ENCODE peak calls at places on chromosomes 6 and 20, in eight cellular contexts. Y is AG09319; Z is stimulated activated naive CD4-positive, alpha-beta T cell; U is Peyer's patch; N is stimulated activated CD4-positive, alpha-beta T cell treated with anti-CD3 and anti-CD28 coated beads, Interleukin-15, amount 100 ng/mL, for 24 hours; J is stimulated activated CD8-positive, alpha-beta memory T cell treated with anti-CD3 and anti-CD28 coated beads, Interleukin-2, amount 100 ng/mL, for 1 hour; O is tibial artery; X is iPS-NIHi11. K is an unnamed sample.
A peak's percentile ranks its signal among the peaks of the same experiment; 100 is the strongest.

GRCh38 chr20:62765432-62766070 is 30.7 kb upstream of the MRGBP start:
- DNase-seq in Y (no peak), Z (no peak), U (no peak), N (no peak), J (no peak), O (no peak), X (no peak), K (no peak)

GRCh38 chr20:39259808-39260207 is 297.7 kb downstream of the DHX35 start:
- DNase-seq in Y (no peak), Z (no peak), U (no peak), N (no peak), J (no peak), O (no peak), X (no peak), K (no peak)

GRCh38 chr20:63627700-63628245 is 872 bp upstream of the GMEB2 start:
- DNase-seq in Y (no peak), Z (no peak), U (no peak), N (no peak), J (no peak), O (no peak), X (no peak), K (no peak)

GRCh38 chr6:169545956-169546355 is 155.9 kb downstream of the WDR27 start:
- DNase-seq in Y (no peak), Z (no peak), U (no peak), N (no peak), J (no peak), O (no peak), X (no peak), K (no peak)

GRCh38 chr20:23225407-23226060 is 125.1 kb upstream of the NXT1 start:
- DNase-seq in Y (peak; percentile 89), Z (no peak), U (no peak), N (no peak), J (no peak), O (peak; percentile 89), X (no peak), K (peak; percentile 84)

GRCh38 chr6:150617062-150617461 is 17.4 kb downstream of the PLEKHG1 start:
- DNase-seq in Y (no peak), Z (no peak), U (no peak), N (no peak), J (no peak), O (no peak), X (no peak), K (no peak)

GRCh38 chr20:22568872-22569344 is 15.5 kb downstream of the FOXA2 start:
- DNase-seq in Y (no peak), Z (no peak), U (no peak), N (no peak), J (no peak), O (no peak), X (no peak), K (no peak)

GRCh38 chr20:37622728-37623127 is 71.1 kb upstream of the CTNNBL1 start:
- DNase-seq in Y (no peak), Z (no peak), U (no peak), N (no peak), J (no peak), O (no peak), X (peak; percentile 33), K (no peak)

GRCh38 chr6:23301546-23301945 is 732.2 kb downstream of the HDGFL1 start:
- DNase-seq in Y (no peak), Z (no peak), U (no peak), N (no peak), J (no peak), O (no peak), X (no peak), K (no peak)

GRCh38 chr6:135266675-135267074 is 85.6 kb downstream of the MYB start:
- DNase-seq in Y (no peak), Z (no peak), U (no peak), N (no peak), J (no peak), O (no peak), X (no peak), K (no peak)

GRCh38 chr6:20652691-20653479 is 118.6 kb downstream of the CDKAL1 start:
- DNase-seq in Y (no peak), Z (no peak), U (no peak), N (no peak), J (no peak), O (no peak), X (no peak), K (no peak)

GRCh38 chr6:43262000-43262779 is 18.9 kb downstream of the TTBK1 start:
- DNase-seq in Y (no peak), Z (no peak), U (no peak), N (no peak), J (no peak), O (no peak), X (no peak), K (no peak)

GRCh38 chr20:50995506-50995905 is 27.4 kb downstream of the KCNG1 start:
- DNase-seq in Y (peak; percentile 27), Z (no peak), U (no peak), N (no peak), J (no peak), O (no peak), X (no peak), K (no peak)

GRCh38 chr6:3016473-3017280 is 17.0 kb downstream of the NQO2 start:
- DNase-seq in Y (no peak), Z (no peak), U (no peak), N (no peak), J (no peak), O (no peak), X (no peak), K (no peak)